ENCODE peak calls at places on chromosomes 6 and 20, in four cellular contexts. D, F, L and Z are unnamed samples.
A peak's percentile ranks its signal among the peaks of the same experiment; 100 is the strongest.

GRCh38 chr6:48978016-48978415 is 485.0 kb downstream of the MMUT start:
- DNase-seq in F (no peak), D (no peak), L (no peak), Z (no peak)

GRCh38 chr6:169589699-169590257 is 112.1 kb downstream of the WDR27 start:
- DNase-seq in L (no peak), F (no peak), D (no peak), Z (peak; percentile 42)

GRCh38 chr6:53441035-53441493 is 92.3 kb upstream of the ELOVL5 start:
- DNase-seq in D (no peak), L (no peak), F (no peak), Z (no peak)

GRCh38 chr6:139369568-139370046 is 4.8 kb downstream of the CITED2 start:
- DNase-seq in L (peak; percentile 77), D (no peak), F (no peak), Z (peak; percentile 52)

GRCh38 chr6:161292145-161292544 is 18.3 kb upstream of the AGPAT4 start:
- DNase-seq in L (no peak), F (no peak), D (no peak), Z (no peak)

GRCh38 chr20:14720251-14720650 is 382.8 kb upstream of the FLRT3 start:
- DNase-seq in D (no peak), F (peak; percentile 37), L (no peak), Z (no peak)

GRCh38 chr6:73309784-73310502 is 44.1 kb downstream of the DPPA5 start:
- DNase-seq in F (peak; percentile 66), D (peak; percentile 70), L (peak; percentile 77), Z (peak; percentile 87)

GRCh38 chr20:38460040-38460623 is 12.5 kb upstream of the RALGAPB start:
- DNase-seq in D (no peak), F (peak; percentile 86), L (peak; percentile 86), Z (no peak)

GRCh38 chr6:158233214-158233795 is 65.2 kb downstream of the GTF2H5 start:
- DNase-seq in L (no peak), D (no peak), F (no peak), Z (no peak)

GRCh38 chr20:62405108-62405980 is 1.7 kb downstream of the CABLES2 start:
- DNase-seq in L (peak; percentile 74), D (no peak), F (peak; percentile 5), Z (peak; percentile 65)

GRCh38 chr6:163630096-163630495 is 215.6 kb downstream of the QKI start:
- DNase-seq in F (no peak), D (no peak), L (no peak), Z (no peak)

GRCh38 chr6:3777695-3778461 is 26.4 kb upstream of the PXDC1 start:
- DNase-seq in L (no peak), D (no peak), F (no peak), Z (no peak)

GRCh38 chr6:44149369-44150012 is 9.1 kb upstream of the CAPN11 start:
- DNase-seq in D (no peak), F (no peak), L (no peak), Z (no peak)

GRCh38 chr6:39365281-39366074 is 43.0 kb upstream of the KCNK16 start:
- DNase-seq in L (no peak), D (no peak), F (peak; percentile 12), Z (peak; percentile 78)

GRCh38 chr20:20969701-20970100 is 136.5 kb downstream of the LINC00237 start:
- DNase-seq in L (no peak), D (no peak), F (no peak), Z (no peak)

GRCh38 chr20:54212871-54213270 is 5.0 kb downstream of the PFDN4 start:
- DNase-seq in F (no peak), D (no peak), L (no peak), Z (no peak)

GRCh38 chr6:43778131-43778857 is 8.3 kb downstream of the VEGFA start:
- DNase-seq in F (no peak), D (no peak), L (no peak), Z (no peak)

GRCh38 chr6:42012501-42013133 is 37.7 kb upstream of the TAF8 start:
- DNase-seq in L (no peak), D (no peak), F (no peak), Z (no peak)

GRCh38 chr6:157561037-157561790 is 180.2 kb downstream of the ZDHHC14 start:
- DNase-seq in D (no peak), L (no peak), F (no peak), Z (no peak)

GRCh38 chr20:5557123-5557522 is 193.1 kb upstream of the SHLD1 start:
- DNase-seq in F (no peak), L (peak; percentile 57), D (peak; percentile 61), Z (peak; percentile 49)

GRCh38 chr6:154232013-154232920 is 124.3 kb downstream of the IPCEF1 start:
- DNase-seq in F (no peak), L (no peak), D (no peak), Z (no peak)

GRCh38 chr6:32883789-32884188 is 29.8 kb downstream of the PSMB9 start:
- DNase-seq in L (peak; percentile 45), F (peak; percentile 48), D (no peak), Z (peak; percentile 47)

GRCh38 chr20:47620808-47621805 is 119.4 kb downstream of the NCOA3 start:
- DNase-seq in L (peak; percentile 69), D (no peak), F (peak; percentile 28), Z (peak; percentile 55)

GRCh38 chr6:162736933-162737332 is 9.2 kb downstream of the PACRG start:
- DNase-seq in F (no peak), L (no peak), D (no peak), Z (no peak)

GRCh38 chr20:4883051-4883450 is 118.3 kb downstream of the SLC23A2 start:
- DNase-seq in F (no peak), L (no peak), D (no peak), Z (no peak)

GRCh38 chr20:10077081-10077471 is 42.3 kb downstream of the ANKEF1 start:
- DNase-seq in D (no peak), F (no peak), L (peak; percentile 23), Z (no peak)

GRCh38 chr6:20393297-20393696 is 8.4 kb upstream of the E2F3 start:
- DNase-seq in L (no peak), F (no peak), D (no peak), Z (no peak)